ENCODE peak calls at places on chromosomes 6 and 20, in five cellular contexts. Q is uterus, W is fibroblast of pulmonary artery, C is upper lobe of right lung, N is AG09309. I is an unnamed sample.

GRCh38 chr6:12137480-12137879 is 125.4 kb downstream of the HIVEP1 start:
- DNase-seq in N (peak), W (peak), Q (peak), C (no peak), I (peak)

GRCh38 chr20:14948416-14948815 is 611.0 kb upstream of the FLRT3 start:
- DNase-seq in W (no peak), Q (no peak), C (no peak), N (no peak), I (no peak)

GRCh38 chr6:137910424-137910834 is 43.4 kb downstream of the TNFAIP3 start:
- DNase-seq in C (no peak), N (no peak), W (no peak), Q (no peak), I (no peak)

GRCh38 chr6:47242483-47243386 is 67.0 kb downstream of the TNFRSF21 start:
- DNase-seq in N (peak), W (peak), Q (peak), C (peak), I (peak)

GRCh38 chr20:48191200-48191599 is 405.9 kb upstream of the SULF2 start:
- DNase-seq in W (peak), C (no peak), Q (no peak), N (no peak), I (no peak)

GRCh38 chr20:63706027-63706695 is 1.6 kb downstream of the ARFRP1 start:
- DNase-seq in Q (no peak), N (no peak), C (no peak), W (no peak), I (no peak)

GRCh38 chr6:158376650-158377081 is 64.4 kb downstream of the TULP4 start:
- DNase-seq in C (no peak), W (peak), Q (no peak), N (peak), I (peak)

GRCh38 chr20:21360686-21361085 is 36.6 kb downstream of the NKX2-4 start:
- DNase-seq in W (no peak), N (peak), Q (no peak), C (no peak), I (no peak)

GRCh38 chr6:22003219-22003779 is 293.5 kb downstream of the PRL start:
- DNase-seq in C (no peak), N (no peak), Q (no peak), W (no peak), I (no peak)

GRCh38 chr6:51805517-51805916 is 281.9 kb downstream of the PKHD1 start:
- DNase-seq in W (no peak), C (no peak), N (no peak), Q (no peak), I (no peak)

GRCh38 chr6:166297606-166298005 is 10.6 kb downstream of the PRR18 start:
- DNase-seq in Q (no peak), N (no peak), C (no peak), W (no peak), I (no peak)

GRCh38 chr20:10478205-10478604 is 43.1 kb downstream of the SLX4IP start:
- DNase-seq in C (no peak), N (no peak), W (no peak), Q (no peak), I (no peak)

GRCh38 chr20:57123139-57123903 is 143.1 kb downstream of the BMP7 start:
- DNase-seq in N (no peak), W (no peak), Q (no peak), C (no peak), I (no peak)

GRCh38 chr6:136628996-136629395 is 78.8 kb upstream of the MAP7 start:
- DNase-seq in N (no peak), C (no peak), Q (no peak), W (peak), I (no peak)

GRCh38 chr20:64033981-64034493 is 1.9 kb upstream of the C20orf204 start:
- DNase-seq in C (no peak), W (no peak), N (no peak), Q (no peak), I (no peak)

GRCh38 chr6:110561016-110561396 is 84.6 kb upstream of the SLC22A16 start:
- DNase-seq in N (no peak), C (no peak), W (no peak), Q (no peak), I (no peak)

GRCh38 chr6:128932061-128932460 is 49.1 kb downstream of the LAMA2 start:
- DNase-seq in C (no peak), N (no peak), W (peak), Q (no peak), I (peak)

GRCh38 chr20:50478162-50479036 is 31.8 kb upstream of the PTPN1 start:
- DNase-seq in Q (peak), N (no peak), C (peak), W (peak), I (no peak)

GRCh38 chr6:25027221-25027916 is 91.6 kb upstream of the RIPOR2 start:
- DNase-seq in C (peak), W (no peak), Q (no peak), N (no peak), I (no peak)

GRCh38 chr6:19838442-19839236 is 1.5 kb downstream of the ID4 start:
- DNase-seq in C (peak), N (no peak), Q (peak), W (peak), I (no peak)

GRCh38 chr6:139905404-139906052 is 531.1 kb upstream of the CITED2 start:
- DNase-seq in C (no peak), Q (no peak), W (peak), N (no peak), I (no peak)

GRCh38 chr6:139904158-139904533 is 529.7 kb upstream of the CITED2 start:
- DNase-seq in W (no peak), Q (no peak), C (no peak), N (no peak), I (no peak)

GRCh38 chr6:139904572-139904971 is 530.1 kb upstream of the CITED2 start:
- DNase-seq in N (no peak), W (no peak), C (no peak), Q (no peak), I (no peak)

DNA sequence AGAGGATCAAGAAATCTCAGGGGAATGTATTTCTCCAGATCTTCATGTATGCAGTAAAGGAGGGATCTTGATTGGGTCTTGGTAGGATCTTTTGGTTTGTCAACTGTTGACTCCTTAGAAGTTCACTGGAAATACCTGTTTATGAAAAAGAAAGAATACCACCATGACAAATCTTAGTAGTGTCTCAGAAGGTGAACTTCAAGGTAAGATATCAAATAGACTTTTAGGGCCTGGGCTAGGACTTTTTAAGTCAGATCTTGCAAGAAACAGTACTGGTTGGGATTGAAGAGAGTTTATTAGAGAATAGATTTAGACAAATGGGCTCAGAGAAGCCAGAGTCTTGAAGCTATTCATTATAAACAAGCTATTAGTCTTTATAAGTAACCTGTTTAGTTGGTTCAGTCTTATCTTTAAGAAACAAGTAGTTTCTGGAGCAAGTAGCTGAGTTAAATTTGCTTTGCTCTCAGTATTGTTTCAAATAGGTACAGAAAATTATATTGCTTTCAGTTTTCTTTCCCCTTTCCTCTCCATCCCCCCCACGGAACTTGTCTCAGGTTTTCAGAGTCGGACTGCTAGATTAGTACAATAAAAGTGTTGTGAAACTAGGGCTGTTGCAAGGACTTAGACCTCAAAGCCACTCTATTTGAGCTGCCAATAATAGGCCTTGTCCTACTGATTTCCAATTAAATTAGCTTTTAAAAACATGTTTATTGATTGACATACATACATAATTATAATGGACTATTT is 529.1 kb upstream of the CITED2 start:
- DNase-seq in W (no peak), N (no peak), Q (no peak), C (no peak), I (no peak)
- H3K4me3 ChIP-seq in W (no peak), N (no peak), Q (no peak), C (no peak), I (no peak)

DNA sequence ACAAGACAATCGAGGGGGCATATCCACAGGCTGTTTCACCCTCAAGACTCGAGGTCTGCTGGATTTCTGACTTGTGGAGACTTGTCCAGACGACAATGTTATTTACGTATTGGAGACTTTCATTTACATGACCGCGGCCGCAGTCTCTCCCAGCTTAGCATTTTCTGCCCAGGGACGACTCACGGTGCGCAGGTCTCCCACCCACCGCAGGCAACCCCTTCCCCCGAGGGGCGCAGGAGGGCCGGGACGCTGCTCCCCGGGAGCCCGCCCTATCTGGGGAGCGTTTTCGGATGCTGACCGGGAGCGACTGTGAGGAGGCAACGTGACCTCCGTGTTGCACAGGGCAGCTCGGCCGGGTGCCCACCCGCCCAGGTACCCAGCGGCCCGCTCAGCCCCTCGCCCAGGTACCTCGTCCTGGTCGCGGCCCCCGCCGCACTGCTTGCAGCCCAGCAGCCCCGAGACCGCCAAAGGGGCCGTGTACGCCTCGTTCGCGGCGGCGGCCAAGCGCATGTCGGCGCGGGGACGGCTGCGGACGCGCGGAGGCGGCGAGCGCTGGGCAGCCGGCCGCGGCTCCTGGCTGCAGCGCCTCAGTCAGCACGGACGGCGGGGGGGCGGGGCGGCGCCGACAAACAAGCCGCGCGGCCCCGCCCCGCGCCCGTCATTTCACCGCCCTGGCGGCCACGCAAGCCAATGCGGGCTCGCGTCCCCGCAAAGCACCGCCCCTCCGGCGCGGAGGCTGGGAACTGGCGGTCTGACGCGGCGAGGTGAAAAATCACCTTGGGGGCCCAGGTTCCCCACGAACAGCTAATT is 85.5 kb downstream of the SESN1 start:
- DNase-seq in W (peak), C (peak), N (peak), Q (peak), I (peak)
- TF ChIP-seq CTCF in W (no peak), C (peak), N (no peak), Q (no peak), I (no peak)

GRCh38 chr6:41371992-41372525 is 36.7 kb downstream of the NCR2 start:
- DNase-seq in C (no peak), W (peak), N (no peak), Q (peak), I (no peak)

GRCh38 chr6:41370488-41371111 is 35.2 kb downstream of the NCR2 start:
- DNase-seq in Q (no peak), C (no peak), N (no peak), W (no peak), I (no peak)

GRCh38 chr6:41373367-41373918 is 38.0 kb downstream of the NCR2 start:
- DNase-seq in C (no peak), N (no peak), W (no peak), Q (no peak), I (no peak)

GRCh38 chr6:41372526-41373366 is 37.3 kb downstream of the NCR2 start:
- DNase-seq in N (no peak), W (no peak), C (no peak), Q (no peak), I (no peak)

DNA sequence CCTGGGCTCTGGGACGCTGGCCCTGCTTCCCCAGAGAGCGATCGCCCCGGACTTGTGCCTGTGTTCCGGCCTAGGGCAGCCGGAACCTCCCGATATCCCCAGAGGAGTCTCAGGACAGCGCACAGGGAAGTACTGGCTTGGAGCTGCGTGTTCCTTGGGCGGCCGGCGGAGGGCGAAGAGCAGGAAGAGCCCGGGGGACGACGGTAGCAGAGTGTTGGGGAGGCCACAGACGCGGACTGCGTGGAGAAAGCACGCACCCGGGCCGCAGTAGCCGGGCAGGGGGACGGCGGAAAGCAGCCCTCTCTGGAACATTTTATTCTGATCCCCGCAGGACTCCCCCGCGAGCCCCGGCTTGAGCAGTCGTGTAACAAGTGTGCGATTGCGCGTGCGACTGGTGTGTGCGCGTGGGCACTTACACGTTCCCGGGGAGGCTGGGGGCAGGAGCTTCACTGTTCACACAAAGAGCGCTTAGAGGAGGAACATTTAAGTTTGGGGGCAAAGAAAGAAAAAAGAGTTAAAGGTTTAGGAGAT is 36.1 kb downstream of the NCR2 start:
- DNase-seq in N (peak), W (peak), C (peak), Q (peak), I (no peak)
- H3K4me3 ChIP-seq in N (peak), W (peak), C (peak), Q (no peak), I (no peak)

DNA sequence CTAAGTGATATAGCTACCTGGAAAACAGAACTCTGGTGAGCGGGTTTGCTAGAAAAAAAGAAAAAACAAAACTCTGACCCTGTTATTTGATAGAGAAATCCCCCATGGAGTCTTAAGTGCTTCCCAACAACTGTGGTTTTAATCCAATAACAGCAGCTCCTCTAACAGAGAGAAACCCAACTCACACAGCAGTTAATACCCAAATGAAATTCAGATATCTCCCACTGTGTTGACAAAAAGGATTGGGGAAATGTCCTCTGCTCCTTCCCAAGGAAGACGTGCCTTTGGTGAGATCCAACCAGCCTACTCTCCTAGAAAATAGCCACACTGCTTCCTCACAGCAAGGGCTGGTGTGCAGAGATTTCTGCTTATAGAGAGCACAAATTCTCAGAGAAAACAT is 200.4 kb upstream of the FBXL4 start:
- DNase-seq in Q (no peak), W (no peak), N (no peak), C (no peak), I (no peak)
- TF ChIP-seq CTCF in Q (no peak), W (no peak), N (no peak), C (no peak), I (no peak)

GRCh38 chr6:39113788-39114187 is 1.2 kb downstream of the SAYSD1 start:
- DNase-seq in Q (no peak), W (no peak), N (no peak), C (no peak), I (no peak)
- H3K4me3 ChIP-seq in Q (no peak), W (peak), N (no peak), C (peak), I (peak)

GRCh38 chr6:143112084-143112768 is 51.5 kb downstream of the AIG1 start:
- DNase-seq in C (no peak), Q (no peak), N (no peak), W (no peak), I (no peak)
- TF ChIP-seq CTCF in C (no peak), Q (no peak), N (no peak), W (no peak), I (no peak)

GRCh38 chr20:45926731-45927070 is 7.8 kb upstream of the PCIF1 start:
- DNase-seq in W (no peak), C (no peak), N (no peak), Q (no peak), I (no peak)
- H3K4me3 ChIP-seq in W (no peak), C (no peak), N (no peak), Q (no peak), I (no peak)

GRCh38 chr20:46256293-46256692 is 52.0 kb downstream of the CDH22 start:
- DNase-seq in W (no peak), N (no peak), C (no peak), Q (no peak), I (no peak)

GRCh38 chr20:46255440-46256104 is 52.7 kb downstream of the CDH22 start:
- DNase-seq in N (no peak), W (peak), Q (peak), C (peak), I (no peak)

GRCh38 chr20:46260480-46260879 is 47.8 kb downstream of the CDH22 start:
- DNase-seq in Q (no peak), C (no peak), W (no peak), N (no peak), I (no peak)

GRCh38 chr20:46259260-46259859 is 48.9 kb downstream of the CDH22 start:
- DNase-seq in N (no peak), Q (no peak), W (no peak), C (no peak), I (no peak)

DNA sequence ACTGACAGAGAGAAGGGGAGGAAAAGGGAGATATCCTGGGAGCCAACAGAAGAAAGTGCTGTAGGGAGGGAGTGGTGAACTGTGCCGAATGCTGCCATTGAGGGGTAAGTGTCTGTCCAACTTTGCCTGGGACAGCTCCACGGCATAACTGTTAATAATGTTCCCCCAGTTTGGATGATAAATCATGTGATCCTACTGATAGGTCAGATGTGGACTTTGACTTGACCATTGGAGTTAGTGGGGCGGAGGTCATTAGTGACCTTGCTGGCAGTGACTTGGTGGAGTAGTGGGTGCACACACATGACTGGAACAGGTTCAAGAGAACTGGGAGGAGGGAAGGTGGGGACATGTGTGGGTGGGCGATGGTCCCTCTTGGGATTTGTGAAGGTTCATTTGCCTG is 50.4 kb downstream of the CDH22 start:
- DNase-seq in C (no peak), N (no peak), W (no peak), Q (no peak), I (no peak)
- TF ChIP-seq CTCF in C (no peak), N (no peak), W (no peak), Q (no peak), I (no peak)